ENCODE peak calls at places on chromosomes 2 and 18, in nine cellular contexts. M is activated naive CD4-positive, alpha-beta T cell; F is GM12864; G is T-cell; W is neural progenitor cell; R is lower leg skin; H is NCI-H510A; E is amygdala; P is stimulated activated CD4-positive, alpha-beta T cell treated with anti-CD3 and anti-CD28 coated beads, Interleukin-4, amount 100 ng/mL, for 1 hour. Q is an unnamed sample.

GRCh38 chr18:3219621-3220335 is at the start of gene MYOM1:
- DNase-seq in M (no peak), F (no peak), G (no peak), W (no peak), R (no peak), H (no peak), E (no peak), P (no peak), Q (no peak)

GRCh38 chr18:74508366-74508765 is 12.2 kb downstream of the CNDP2 start:
- DNase-seq in M (no peak), F (no peak), G (no peak), W (no peak), R (peak; percentile 5), H (no peak), E (no peak), P (no peak), Q (no peak)

GRCh38 chr18:24009651-24010333 is 4.8 kb upstream of the TTC39C start:
- DNase-seq in M (no peak), F (peak; percentile 73), G (no peak), W (no peak), R (no peak), H (peak; percentile 65), E (no peak), P (no peak), Q (peak; percentile 72)

GRCh38 chr2:26889796-26890195 is 41.9 kb downstream of the DPYSL5 start:
- DNase-seq in M (no peak), F (no peak), G (no peak), W (no peak), R (peak; percentile 60), H (no peak), E (no peak), P (no peak), Q (no peak)

GRCh38 chr2:230849633-230850357 is 14.9 kb upstream of the ITM2C start:
- DNase-seq in M (peak; percentile 51), F (no peak), G (peak; percentile 61), W (peak; percentile 77), R (no peak), H (no peak), E (no peak), P (peak; percentile 77), Q (no peak)

GRCh38 chr2:148826791-148827190 is 48.2 kb upstream of the KIF5C start:
- DNase-seq in M (no peak), F (no peak), G (no peak), W (no peak), R (no peak), H (no peak), E (no peak), P (no peak), Q (no peak)

GRCh38 chr2:105403241-105403784 is 4.5 kb upstream of the FHL2 start:
- DNase-seq in M (no peak), F (no peak), G (no peak), W (no peak), R (no peak), H (no peak), E (no peak), P (no peak), Q (no peak)

GRCh38 chr2:191061381-191061982 is 47.5 kb upstream of the STAT1 start:
- DNase-seq in M (no peak), F (no peak), G (peak; percentile 27), W (no peak), R (no peak), H (no peak), E (no peak), P (no peak), Q (no peak)

GRCh38 chr18:79068299-79068945 is 772 bp upstream of the ATP9B start:
- DNase-seq in M (no peak), F (no peak), G (peak; percentile 69), W (no peak), R (no peak), H (no peak), E (no peak), P (peak; percentile 30), Q (peak; percentile 13)

GRCh38 chr2:240426797-240427721 is 8.4 kb upstream of the GPC1 start:
- DNase-seq in M (no peak), F (no peak), G (no peak), W (no peak), R (peak; percentile 78), H (no peak), E (no peak), P (no peak), Q (no peak)

GRCh38 chr2:43636616-43637015 is 444 bp upstream of the PLEKHH2 start:
- DNase-seq in M (no peak), F (no peak), G (no peak), W (no peak), R (no peak), H (peak; percentile 13), E (no peak), P (peak; percentile 3), Q (no peak)

GRCh38 chr2:26298286-26298637 is 47.7 kb upstream of the SELENOI start:
- DNase-seq in M (no peak), F (no peak), G (no peak), W (peak; percentile 57), R (no peak), H (no peak), E (no peak), P (no peak), Q (no peak)

GRCh38 chr2:143513081-143513480 is 383.9 kb downstream of the ARHGAP15 start:
- DNase-seq in M (no peak), F (no peak), G (no peak), W (peak; percentile 67), R (no peak), H (no peak), E (no peak), P (no peak), Q (no peak)

GRCh38 chr2:212176151-212176550 is 362.5 kb downstream of the ERBB4 start:
- DNase-seq in M (no peak), F (no peak), G (no peak), W (peak; percentile 2), R (no peak), H (no peak), E (no peak), P (no peak), Q (no peak)

GRCh38 chr18:39799010-39799409 is 2156.0 kb upstream of the PIK3C3 start:
- DNase-seq in M (no peak), F (no peak), G (no peak), W (no peak), R (no peak), H (no peak), E (no peak), P (no peak), Q (peak; percentile 42)